ENCODE peak calls at places on chromosomes 2 and 18, in six cellular contexts. V, O, B, X, H and Y are unnamed samples.

GRCh38 chr2:65064728-65065552 is 8.7 kb downstream of the CEP68 start:
- DNase-seq in V (peak), O (peak), B (no peak), X (peak), H (no peak), Y (peak)

GRCh38 chr2:85524567-85524923 is 14.4 kb upstream of the MAT2A start:
- DNase-seq in V (no peak), O (no peak), B (no peak), X (no peak), H (no peak), Y (no peak)

GRCh38 chr2:122634261-122634660 is 878.8 kb downstream of the TSN start:
- DNase-seq in V (peak), O (peak), B (no peak), X (no peak), H (no peak), Y (no peak)

GRCh38 chr2:94873362-94874276 is 2.4 kb downstream of the TEKT4 start:
- DNase-seq in V (no peak), O (no peak), B (peak), X (no peak), H (no peak), Y (no peak)

GRCh38 chr2:38444247-38444646 is 67.2 kb upstream of the ATL2 start:
- DNase-seq in V (no peak), O (no peak), B (no peak), X (no peak), H (no peak), Y (no peak)

GRCh38 chr18:49863769-49864615 is 50.7 kb upstream of the ACAA2 start:
- DNase-seq in V (no peak), O (no peak), B (no peak), X (no peak), H (no peak), Y (no peak)

GRCh38 chr2:176653856-176654443 is 384.7 kb downstream of the MTX2 start:
- DNase-seq in V (peak), O (peak), B (no peak), X (peak), H (no peak), Y (no peak)

GRCh38 chr2:211068108-211068780 is 511.8 kb downstream of the CPS1 start:
- DNase-seq in V (no peak), O (peak), B (no peak), X (no peak), H (no peak), Y (no peak)

GRCh38 chr2:2788076-2788475 is 457.0 kb upstream of the MYT1L start:
- DNase-seq in V (no peak), O (no peak), B (no peak), X (no peak), H (no peak), Y (no peak)

DNA sequence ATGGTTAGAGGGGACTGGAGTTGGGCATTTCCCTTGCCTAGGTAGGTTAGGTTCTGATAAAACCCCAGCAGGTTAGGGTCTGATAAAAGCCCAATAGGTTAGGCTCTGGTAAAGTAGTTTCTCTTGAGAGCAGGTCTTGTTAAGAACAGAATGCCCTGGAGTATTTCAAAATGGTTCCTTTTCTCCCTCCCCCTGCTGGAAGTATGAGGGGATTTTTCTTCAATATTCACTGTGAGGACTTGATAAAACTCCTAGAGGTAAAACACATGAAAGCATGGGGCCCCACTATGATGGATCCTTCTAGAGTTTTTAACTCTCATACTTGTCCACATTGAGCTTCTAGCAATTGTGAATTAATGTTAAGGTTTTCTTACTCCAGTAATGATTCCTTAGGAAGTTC is 27.6 kb downstream of the ANKAR start:
- DNase-seq in V (no peak), O (peak), B (no peak), X (no peak), H (no peak), Y (no peak)
- TF ChIP-seq CTCF in V (peak), O (peak), B (no peak), X (no peak), H (peak), Y (no peak)

GRCh38 chr2:45439788-45440773 is 171.0 kb downstream of the SRBD1 start:
- DNase-seq in V (no peak), O (peak), B (no peak), X (no peak), H (no peak), Y (no peak)
- TF ChIP-seq CTCF in V (no peak), O (peak), B (no peak), X (no peak), H (no peak), Y (no peak)

DNA sequence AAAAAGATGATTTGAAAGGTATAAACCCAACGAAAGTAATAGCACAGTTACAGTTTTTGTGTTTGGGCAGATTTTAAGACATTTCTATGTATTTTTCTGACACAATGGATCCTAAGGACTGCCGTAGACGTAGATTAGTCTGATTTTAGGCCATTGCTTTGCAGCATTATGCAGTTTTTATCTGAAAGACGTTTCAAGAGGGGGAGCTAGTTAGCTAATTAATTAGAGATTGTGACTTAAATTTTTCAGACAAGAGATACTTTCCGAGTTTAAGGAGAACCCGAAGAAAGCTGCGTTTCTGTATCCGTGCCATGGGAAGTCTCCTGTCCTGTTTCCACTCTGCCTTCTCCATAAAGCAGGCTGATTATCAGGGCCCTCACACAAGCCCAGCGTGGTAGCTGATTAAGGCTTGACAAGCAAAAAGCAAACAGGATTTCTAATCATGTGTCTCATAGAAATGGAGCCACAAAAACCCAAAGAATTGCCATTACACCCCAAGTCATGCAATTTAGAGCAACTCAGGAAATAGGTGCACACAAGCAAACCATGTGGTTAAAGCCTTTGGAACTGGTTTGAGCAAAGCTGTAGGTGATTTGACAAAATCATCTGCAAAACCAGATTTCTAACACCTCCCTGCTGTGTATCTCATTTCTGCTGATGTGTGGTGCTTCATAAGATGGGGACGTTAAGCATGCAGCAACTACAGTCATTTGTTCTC is 808.1 kb downstream of the RNF144A start:
- DNase-seq in V (no peak), O (peak), B (no peak), X (peak), H (no peak), Y (no peak)
- TF ChIP-seq CTCF in V (no peak), O (no peak), B (no peak), X (no peak), H (no peak), Y (no peak)

GRCh38 chr2:201918981-201919380 is 112.6 kb downstream of the CDK15 start:
- DNase-seq in V (no peak), O (no peak), B (no peak), X (no peak), H (no peak), Y (no peak)

GRCh38 chr2:201916565-201916964 is 110.2 kb downstream of the CDK15 start:
- DNase-seq in V (no peak), O (no peak), B (no peak), X (no peak), H (no peak), Y (no peak)

GRCh38 chr2:201911372-201911771 is 105.0 kb downstream of the CDK15 start:
- DNase-seq in V (no peak), O (no peak), B (no peak), X (no peak), H (no peak), Y (no peak)

GRCh38 chr2:201913197-201913596 is 106.9 kb downstream of the CDK15 start:
- DNase-seq in V (no peak), O (no peak), B (no peak), X (no peak), H (no peak), Y (no peak)

DNA sequence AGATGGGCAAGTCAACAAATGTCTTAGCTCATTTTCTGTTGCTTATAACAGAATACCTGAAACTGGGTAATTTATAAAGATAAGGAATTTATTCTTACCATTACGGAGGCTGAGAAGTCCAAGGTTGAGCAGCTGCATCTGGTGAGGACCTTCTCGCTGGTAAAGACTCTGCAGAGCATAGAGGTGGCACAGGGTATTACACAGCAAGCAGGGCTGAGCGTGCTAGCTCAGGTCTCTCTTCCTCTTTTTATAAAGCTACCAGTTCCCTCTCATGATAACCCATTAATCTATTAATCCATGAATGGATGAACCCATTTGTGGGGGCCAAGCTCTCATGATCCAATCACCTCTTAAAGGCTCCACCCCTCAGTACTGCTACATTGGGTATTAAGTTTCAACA is 109.1 kb downstream of the CDK15 start:
- DNase-seq in V (no peak), O (no peak), B (no peak), X (no peak), H (no peak), Y (no peak)
- TF ChIP-seq CTCF in V (no peak), O (no peak), B (no peak), X (no peak), H (no peak), Y (no peak)